ENCODE peak calls at places on chromosomes 1 and 21, in five cellular contexts. F is small intestine, C is uterus, A is psoas muscle, P is fibroblast of lung. W is an unnamed sample.

GRCh38 chr1:34900775-34901502 is 28.5 kb downstream of the DLGAP3 start:
- DNase-seq in C (no peak), A (no peak), F (no peak), P (no peak), W (no peak)

GRCh38 chr1:176717052-176717754 is 254.2 kb downstream of the PAPPA2 start:
- DNase-seq in A (no peak), P (no peak), F (no peak), C (no peak), W (no peak)

GRCh38 chr1:80278936-80279335 is 1272.4 kb upstream of the ADGRL4 start:
- DNase-seq in C (no peak), A (no peak), F (no peak), P (no peak), W (no peak)

GRCh38 chr1:60727553-60727952 is 354.8 kb upstream of the NFIA start:
- DNase-seq in A (no peak), P (no peak), F (no peak), C (no peak), W (no peak)

GRCh38 chr1:62038594-62039284 is 155.9 kb upstream of the L1TD1 start:
- DNase-seq in A (no peak), C (no peak), F (no peak), P (no peak), W (no peak)

GRCh38 chr1:204566583-204566955 is 50.4 kb downstream of the MDM4 start:
- DNase-seq in F (no peak), C (no peak), A (no peak), P (no peak), W (no peak)

GRCh38 chr1:153697873-153698647 is 19.6 kb downstream of the NPR1 start:
- DNase-seq in A (peak), C (peak), F (no peak), P (peak), W (peak)

GRCh38 chr1:90993245-90993644 is 28.6 kb downstream of the ZNF644 start:
- DNase-seq in A (no peak), F (no peak), P (no peak), C (no peak), W (no peak)

GRCh38 chr1:28358701-28359100 is 10.8 kb upstream of the PHACTR4 start:
- DNase-seq in A (no peak), F (no peak), P (no peak), C (no peak), W (no peak)

GRCh38 chr21:45618287-45618686 is 25.2 kb upstream of the PCBP3 start:
- DNase-seq in C (no peak), A (no peak), P (peak), F (no peak), W (no peak)

GRCh38 chr1:57091642-57092041 is 125.8 kb upstream of the C8B start:
- DNase-seq in F (no peak), P (no peak), A (no peak), C (no peak), W (no peak)

GRCh38 chr1:145960468-145961108 is 2.8 kb upstream of the LIX1L start:
- DNase-seq in C (peak), P (peak), A (peak), F (peak), W (peak)

GRCh38 chr1:114118351-114118990 is 35.2 kb downstream of the SYT6 start:
- DNase-seq in F (no peak), C (no peak), P (no peak), A (no peak), W (no peak)

GRCh38 chr1:220084460-220084859 is 5.1 kb downstream of the BPNT1 start:
- DNase-seq in F (peak), A (no peak), C (no peak), P (peak), W (peak)

GRCh38 chr1:242467556-242468145 is 56.8 kb downstream of the PLD5 start:
- DNase-seq in P (peak), A (no peak), F (peak), C (peak), W (peak)

GRCh38 chr1:63802109-63802508 is 28.3 kb downstream of the ROR1 start:
- DNase-seq in C (no peak), P (no peak), F (no peak), A (no peak), W (no peak)

GRCh38 chr1:172990598-172991215 is 60.0 kb downstream of the TNFSF18 start:
- DNase-seq in F (no peak), P (peak), C (no peak), A (no peak), W (peak)

GRCh38 chr21:34595457-34595856 is 19.5 kb downstream of the RCAN1 start:
- DNase-seq in C (no peak), A (no peak), F (peak), P (no peak), W (peak)

DNA sequence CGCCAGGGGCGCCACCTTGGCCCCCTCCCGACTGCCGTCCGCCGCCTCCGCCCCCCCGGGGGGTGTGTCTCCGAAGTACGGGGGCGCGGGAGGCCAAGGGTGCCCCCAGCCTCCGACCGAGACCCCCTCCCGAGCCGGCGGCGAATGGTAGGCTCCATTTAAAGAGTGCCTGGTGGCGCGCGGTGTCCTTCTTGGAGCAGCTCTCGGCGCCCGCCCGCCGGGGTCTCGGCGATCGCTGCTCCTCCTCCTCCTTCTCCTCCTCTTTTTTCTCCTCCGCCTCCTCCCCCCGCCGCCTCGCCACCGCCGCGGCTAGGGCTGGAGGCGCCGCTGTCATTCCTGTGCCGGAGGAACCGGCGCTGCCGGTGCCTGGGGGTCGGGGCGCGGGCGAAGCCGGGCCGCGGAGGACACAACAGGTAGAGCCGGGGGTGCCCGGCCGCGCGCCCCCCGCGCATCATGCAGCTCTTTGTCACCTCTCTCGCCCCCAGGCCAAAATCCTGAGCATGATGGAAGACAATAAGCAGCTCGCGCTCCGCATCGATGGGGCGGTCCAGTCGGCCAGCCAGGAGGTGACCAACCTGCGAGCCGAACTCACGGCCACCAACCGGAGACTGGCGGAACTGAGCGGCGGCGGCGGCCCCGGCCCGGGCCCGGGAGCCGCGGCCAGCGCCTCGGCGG is at the start of gene KAZN:
- DNase-seq in F (no peak), A (no peak), P (no peak), C (no peak), W (no peak)
- H3K4me3 ChIP-seq in F (peak), A (peak), P (peak), C (no peak), W (peak)

DNA sequence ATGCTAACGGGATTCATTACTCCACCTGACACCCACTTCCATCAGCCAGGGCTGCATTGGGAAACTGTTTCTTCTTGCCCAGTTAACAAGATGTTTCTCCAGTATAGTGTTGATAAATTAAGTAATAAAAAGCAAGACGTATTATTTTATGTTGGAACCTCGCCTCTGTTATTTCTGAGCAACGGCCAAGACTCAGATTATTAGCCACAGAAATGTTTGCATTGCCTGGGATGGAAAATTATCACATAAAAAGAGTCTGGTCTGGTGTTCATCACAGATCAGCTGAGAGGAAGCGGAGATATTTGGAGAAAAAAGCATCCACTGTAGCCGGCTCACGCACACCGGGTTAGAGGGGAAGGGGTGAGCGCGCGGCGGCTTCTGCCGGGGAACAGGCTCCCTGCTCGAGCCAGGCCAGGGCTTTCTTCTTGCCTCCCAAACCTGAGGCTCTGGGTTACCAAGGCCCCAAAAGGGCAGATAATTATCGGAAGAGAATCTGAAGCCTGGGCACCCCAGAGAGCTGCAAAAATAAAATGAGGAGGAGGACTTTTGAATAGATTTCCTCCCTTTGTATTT is 189.5 kb downstream of the PRDM16 start:
- DNase-seq in A (no peak), P (no peak), F (no peak), C (no peak), W (no peak)
- H3K4me3 ChIP-seq in A (no peak), P (no peak), F (no peak), C (no peak), W (no peak)

DNA sequence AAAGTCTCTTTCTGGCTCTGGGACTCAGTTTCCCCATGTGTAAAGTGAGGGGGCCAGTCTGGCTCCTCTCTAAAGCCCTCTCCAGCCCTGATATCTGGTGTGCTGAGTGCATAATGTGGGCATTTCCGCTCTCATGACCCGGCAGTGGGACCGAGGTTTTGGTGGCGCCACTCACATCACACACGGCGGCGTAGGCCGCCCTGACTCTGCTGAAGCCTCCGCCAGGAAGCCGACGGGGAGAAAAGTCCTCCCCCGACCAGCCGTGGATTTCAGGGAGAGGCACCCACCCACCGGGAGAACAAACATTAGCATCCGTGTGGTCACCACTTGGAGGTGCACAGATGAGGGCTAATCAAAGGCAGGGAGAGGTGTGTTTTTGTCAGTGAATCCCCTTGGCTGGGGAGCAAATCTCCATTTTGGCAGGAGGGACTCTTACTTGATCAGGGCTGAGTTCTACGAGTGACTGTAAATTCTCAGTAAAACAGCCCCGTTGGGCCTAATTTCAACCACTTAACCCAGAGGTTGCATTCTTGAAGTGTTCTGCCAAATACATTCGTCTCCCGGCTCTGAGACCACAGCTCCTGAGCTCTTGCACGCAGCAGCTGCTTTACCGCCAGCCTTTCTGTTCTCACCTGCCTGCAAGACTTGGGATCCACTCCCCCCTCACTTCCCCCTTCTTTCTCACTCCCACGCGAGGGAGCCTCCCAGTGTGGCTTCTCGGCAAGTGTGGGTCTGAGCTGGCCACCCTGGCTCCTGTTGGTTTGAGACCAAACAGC is 118.2 kb downstream of the FOXD2 start:
- DNase-seq in F (no peak), P (no peak), A (no peak), C (no peak), W (peak)
- H3K4me3 ChIP-seq in F (no peak), P (no peak), A (no peak), C (no peak), W (no peak)

GRCh38 chr1:23178414-23178813 is 9.8 kb upstream of the LUZP1 start:
- DNase-seq in C (no peak), P (no peak), F (no peak), A (no peak), W (no peak)

GRCh38 chr1:23177438-23178380 is 9.1 kb upstream of the LUZP1 start:
- DNase-seq in F (peak), C (peak), P (peak), A (peak), W (peak)

GRCh38 chr1:23174383-23175110 is 5.9 kb upstream of the LUZP1 start:
- DNase-seq in F (peak), P (no peak), C (no peak), A (no peak), W (no peak)

GRCh38 chr1:23178931-23179330 is 10.3 kb upstream of the LUZP1 start:
- DNase-seq in P (peak), C (no peak), A (no peak), F (no peak), W (peak)

DNA sequence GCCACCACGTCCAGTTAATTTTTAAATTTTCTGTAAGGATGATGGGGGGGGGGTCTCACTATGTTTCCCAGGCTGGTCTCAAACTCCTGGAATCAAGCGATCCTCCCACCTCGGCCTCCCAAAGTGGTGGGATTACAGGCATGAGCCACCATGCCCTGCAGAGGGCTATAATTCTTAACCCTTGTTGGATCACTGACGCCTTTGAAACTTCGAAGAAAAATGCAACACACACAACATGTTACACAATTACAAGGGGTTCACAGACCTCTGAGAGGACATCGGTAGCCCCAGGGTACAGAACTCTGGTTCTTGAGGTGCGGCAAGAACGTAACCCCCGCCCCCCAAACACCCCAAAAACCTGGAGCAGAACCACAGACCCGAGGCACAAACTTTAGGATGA is 8.4 kb upstream of the LUZP1 start:
- DNase-seq in P (no peak), A (no peak), F (no peak), C (no peak), W (no peak)
- H3K4me3 ChIP-seq in P (peak), A (peak), F (peak), C (peak), W (peak)

DNA sequence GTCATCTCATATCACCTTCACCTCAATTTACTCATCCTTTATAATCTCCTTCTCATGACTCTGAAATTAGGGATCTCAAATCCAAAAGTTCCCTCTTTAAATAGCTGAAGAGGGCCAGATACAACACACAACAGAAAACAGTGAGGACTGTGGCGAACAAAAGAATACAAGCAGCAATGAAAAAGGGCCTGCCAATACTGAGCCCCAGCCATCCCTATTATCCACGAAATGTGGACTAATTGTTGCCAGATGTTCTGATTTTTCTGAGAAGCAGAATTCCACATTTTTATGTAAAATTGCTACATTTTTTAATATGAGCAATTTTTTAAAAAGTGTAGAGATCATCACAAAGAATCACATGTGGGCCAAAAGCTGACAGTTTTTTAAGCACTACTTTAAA is 90.1 kb downstream of the ASH1L start:
- DNase-seq in C (no peak), F (no peak), A (no peak), P (no peak), W (no peak)
- H3K4me3 ChIP-seq in C (no peak), F (no peak), A (no peak), P (no peak), W (no peak)

GRCh38 chr1:7964476-7964875 is 3.0 kb downstream of the PARK7 start:
- DNase-seq in A (no peak), F (no peak), C (no peak), P (no peak), W (no peak)

GRCh38 chr1:7960867-7961198 is 678 bp upstream of the PARK7 start:
- DNase-seq in A (no peak), F (no peak), C (no peak), P (no peak), W (no peak)

GRCh38 chr1:7962011-7962335 is 462 bp downstream of the PARK7 start:
- DNase-seq in P (no peak), C (no peak), A (no peak), F (no peak), W (no peak)

GRCh38 chr1:7961199-7962010 is at the start of gene PARK7:
- DNase-seq in P (peak), C (peak), A (peak), F (peak), W (peak)

GRCh38 chr1:7962636-7963377 is 1.3 kb downstream of the PARK7 start:
- DNase-seq in C (no peak), F (no peak), P (no peak), A (no peak), W (no peak)
- H3K4me3 ChIP-seq in C (no peak), F (no peak), P (peak), A (peak), W (peak)

GRCh38 chr1:6246497-6247295 is 2.7 kb downstream of the HES3 start:
- DNase-seq in F (peak), C (peak), P (peak), A (peak), W (peak)
- H3K4me3 ChIP-seq in F (no peak), C (no peak), P (no peak), A (no peak), W (no peak)